ENCODE peak calls at places on chromosomes 13 and 19, in ten cellular contexts. M is AG04449, L is fibroblast of mammary gland, V is right atrium auricular region, I is kidney epithelial cell, Q is uterus, S is lung, X is psoas muscle, E is A673, U is GM12865. D is an unnamed sample.

GRCh38 chr13:28564030-28564429 is 69.1 kb upstream of the FLT1 start:
- DNase-seq in L (no peak), Q (no peak), I (no peak), X (no peak), U (no peak), S (peak), E (no peak), M (no peak), V (no peak), D (no peak)

GRCh38 chr19:17542042-17542441 is 13.4 kb upstream of the COLGALT1 start:
- DNase-seq in E (no peak), M (no peak), U (no peak), V (no peak), X (no peak), I (no peak), L (no peak), S (no peak), Q (no peak), D (no peak)

GRCh38 chr13:57633950-57634828 is 2.6 kb downstream of the PCDH17 start:
- DNase-seq in V (no peak), I (no peak), Q (no peak), E (no peak), L (no peak), X (no peak), U (no peak), S (no peak), M (no peak), D (peak)

GRCh38 chr19:42282036-42282762 is 13.1 kb downstream of the CIC start:
- DNase-seq in E (peak), X (no peak), V (no peak), U (no peak), S (no peak), L (peak), I (no peak), Q (no peak), M (no peak), D (peak)

GRCh38 chr19:313169-313987 is 22.2 kb upstream of the PLPP2 start:
- DNase-seq in E (no peak), U (no peak), L (no peak), X (no peak), V (no peak), Q (no peak), M (no peak), S (no peak), I (no peak), D (no peak)

GRCh38 chr19:19217110-19217509 is 5.4 kb downstream of the NCAN start:
- DNase-seq in I (no peak), L (peak), E (no peak), U (peak), M (no peak), S (no peak), X (no peak), Q (no peak), V (no peak), D (no peak)

GRCh38 chr13:79870766-79871165 is 389.8 kb downstream of the NDFIP2 start:
- DNase-seq in E (no peak), L (peak), Q (no peak), M (no peak), V (no peak), X (no peak), I (no peak), U (no peak), S (no peak), D (no peak)

GRCh38 chr19:35278578-35279284 is 3.6 kb upstream of the HAMP start:
- DNase-seq in U (no peak), X (no peak), I (no peak), L (no peak), E (no peak), M (no peak), Q (no peak), S (no peak), V (no peak), D (no peak)

GRCh38 chr13:44364601-44365000 is 9.0 kb upstream of the SERP2 start:
- DNase-seq in M (no peak), Q (no peak), L (peak), X (no peak), U (no peak), I (peak), V (no peak), E (no peak), S (no peak), D (no peak)

GRCh38 chr13:114174529-114174941 is 4.5 kb upstream of the CFAP97D2 start:
- DNase-seq in Q (no peak), E (peak), X (no peak), V (no peak), M (no peak), I (no peak), S (no peak), U (no peak), L (no peak), D (no peak)

GRCh38 chr19:53333071-53333465 is 481 bp upstream of the ZNF845 start:
- DNase-seq in S (peak), L (no peak), V (peak), E (no peak), U (peak), Q (peak), X (peak), I (no peak), M (no peak), D (peak)

GRCh38 chr19:3669616-3670257 is 30.5 kb downstream of the PIP5K1C start:
- DNase-seq in E (no peak), M (no peak), S (no peak), X (no peak), Q (peak), L (no peak), V (no peak), U (no peak), I (no peak), D (no peak)

GRCh38 chr19:6402834-6403608 is 10.1 kb upstream of the GTF2F1 start:
- DNase-seq in V (no peak), M (peak), E (peak), Q (no peak), S (no peak), L (peak), U (no peak), I (peak), X (no peak), D (no peak)

GRCh38 chr19:17385878-17386611 is 8.0 kb downstream of the CCDC194 start:
- DNase-seq in Q (peak), S (peak), U (peak), V (peak), L (peak), X (peak), I (no peak), M (no peak), E (peak), D (peak)

GRCh38 chr19:35903550-35904179 is 1.3 kb downstream of the HCST start:
- DNase-seq in X (peak), V (peak), Q (peak), I (peak), E (peak), S (peak), U (peak), M (peak), L (peak), D (peak)

DNA sequence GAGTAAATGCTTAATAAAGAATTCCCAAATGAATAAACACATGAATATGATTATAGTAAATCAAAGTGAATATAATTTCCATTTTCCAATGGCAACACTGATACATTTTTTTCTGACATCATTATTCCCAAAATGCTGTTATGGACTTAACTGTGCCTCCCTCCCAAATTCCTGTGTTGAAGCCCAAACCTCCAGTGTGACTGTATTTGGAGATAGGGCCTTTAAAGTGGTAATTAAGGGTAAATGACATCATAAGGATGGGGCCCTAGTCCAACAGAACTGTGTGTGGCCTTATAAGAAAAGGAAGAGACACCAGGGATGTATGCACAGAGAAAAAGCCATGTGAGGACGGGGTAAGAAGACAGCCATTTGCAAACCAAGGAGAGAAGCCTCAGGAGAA is 19.1 kb upstream of the CCNA1 start:
- DNase-seq in L (no peak), E (no peak), U (no peak), S (no peak), X (no peak), I (no peak), M (no peak), V (no peak), Q (no peak), D (no peak)
- H3K4me3 ChIP-seq in L (no peak), E (no peak), U (no peak), S (no peak), X (no peak), I (no peak), M (no peak), V (no peak), Q (no peak), D (no peak)

DNA sequence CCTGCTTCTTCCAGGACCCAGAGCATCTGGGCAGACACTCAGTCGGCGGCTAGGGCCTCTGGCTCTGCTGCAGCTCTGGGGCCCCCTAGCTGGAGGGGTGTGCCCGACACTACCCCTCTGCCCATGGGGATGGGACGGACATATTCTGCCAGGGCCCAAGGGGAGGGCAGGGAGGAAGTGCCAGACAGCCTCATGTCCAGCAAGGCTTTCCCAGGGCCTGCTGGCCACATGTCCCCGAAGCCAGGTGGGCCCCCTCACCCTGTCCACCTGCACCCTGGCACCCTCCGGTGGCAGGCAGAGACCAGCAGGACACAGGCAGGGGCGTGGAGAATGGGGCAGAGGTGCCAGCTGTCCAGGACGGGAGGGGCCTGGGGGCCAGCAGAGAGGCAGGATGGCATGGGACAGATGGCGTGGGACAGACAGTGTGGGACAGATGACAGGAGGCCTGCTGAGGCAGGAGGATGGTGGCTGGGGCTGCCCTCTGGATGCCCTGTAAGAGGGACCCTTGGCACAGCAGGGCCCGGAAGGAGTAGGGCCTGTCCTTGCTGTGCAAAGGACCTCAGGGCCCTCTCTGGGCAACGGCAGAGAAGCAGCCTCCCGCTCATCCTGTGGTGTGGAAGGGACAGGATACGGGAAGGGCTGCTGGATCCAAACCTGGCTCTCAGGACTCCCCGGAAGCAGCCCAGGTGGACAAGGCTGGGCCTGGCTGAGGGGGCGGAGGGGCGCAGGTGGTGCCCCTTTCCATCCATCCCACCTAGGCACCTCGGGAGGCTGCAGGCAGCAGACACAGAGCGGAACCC is 29.1 kb downstream of the CEBPG start:
- DNase-seq in U (no peak), I (no peak), X (no peak), Q (no peak), S (no peak), E (no peak), L (no peak), M (no peak), V (no peak), D (peak)
- TF ChIP-seq CTCF in U (no peak), I (peak), X (peak), Q (no peak), S (no peak), E (peak), L (no peak), M (no peak), V (peak), D (peak)

GRCh38 chr19:50909240-50910070 is 1.7 kb downstream of the KLK4 start:
- DNase-seq in M (no peak), E (peak), I (no peak), V (no peak), S (no peak), U (peak), Q (peak), L (peak), X (peak), D (peak)
- H3K4me3 ChIP-seq in M (no peak), E (peak), I (no peak), V (no peak), S (no peak), U (no peak), Q (no peak), L (no peak), X (no peak), D (peak)

DNA sequence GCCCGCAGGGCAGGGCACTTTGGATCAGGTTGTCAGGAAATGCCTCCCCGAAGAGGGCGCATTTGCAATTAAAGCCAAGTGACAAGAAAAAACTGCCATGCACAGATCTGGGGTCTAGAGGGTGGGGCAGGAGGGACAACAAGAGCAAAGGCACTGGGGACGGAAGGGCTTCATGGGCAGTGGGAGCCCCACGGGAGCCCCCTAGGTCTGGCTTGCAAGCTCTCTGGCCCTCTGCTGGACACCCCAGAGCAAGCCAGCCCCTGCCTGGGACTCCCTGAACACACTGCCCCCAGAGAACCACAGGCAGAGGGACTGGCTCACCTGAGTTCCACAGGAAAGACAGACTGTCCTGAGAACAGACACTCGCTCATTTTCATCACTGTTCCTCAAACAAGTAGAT is 30.2 kb upstream of the C19orf12 start:
- DNase-seq in S (no peak), L (no peak), M (no peak), U (no peak), E (no peak), Q (no peak), X (no peak), V (no peak), I (no peak), D (no peak)
- TF ChIP-seq CTCF in S (no peak), L (peak), M (peak), U (no peak), E (peak), Q (no peak), X (no peak), V (no peak), I (no peak), D (peak)

GRCh38 chr13:75870397-75870801 is 234.3 kb downstream of the LMO7 start:
- DNase-seq in M (no peak), S (no peak), V (no peak), U (peak), E (peak), Q (no peak), X (no peak), L (peak), I (no peak), D (no peak)
- H3K4me3 ChIP-seq in M (peak), S (no peak), V (peak), U (no peak), E (no peak), Q (peak), X (peak), L (peak), I (no peak), D (peak)

GRCh38 chr13:51912091-51912490 is 50.3 kb downstream of the CCDC70 start:
- DNase-seq in U (no peak), M (no peak), X (no peak), S (no peak), I (no peak), V (no peak), L (no peak), Q (no peak), E (no peak), D (no peak)
- TF ChIP-seq CTCF in U (no peak), M (no peak), X (no peak), S (no peak), I (peak), V (no peak), L (no peak), Q (no peak), E (no peak), D (peak)

GRCh38 chr13:47639716-47640447 is 361.2 kb downstream of the SUCLA2 start:
- DNase-seq in E (no peak), L (peak), X (no peak), M (no peak), I (no peak), Q (no peak), S (no peak), V (no peak), U (no peak), D (no peak)
- H3K4me3 ChIP-seq in E (no peak), L (no peak), X (no peak), M (no peak), I (no peak), Q (no peak), S (no peak), V (no peak), U (no peak), D (no peak)

DNA sequence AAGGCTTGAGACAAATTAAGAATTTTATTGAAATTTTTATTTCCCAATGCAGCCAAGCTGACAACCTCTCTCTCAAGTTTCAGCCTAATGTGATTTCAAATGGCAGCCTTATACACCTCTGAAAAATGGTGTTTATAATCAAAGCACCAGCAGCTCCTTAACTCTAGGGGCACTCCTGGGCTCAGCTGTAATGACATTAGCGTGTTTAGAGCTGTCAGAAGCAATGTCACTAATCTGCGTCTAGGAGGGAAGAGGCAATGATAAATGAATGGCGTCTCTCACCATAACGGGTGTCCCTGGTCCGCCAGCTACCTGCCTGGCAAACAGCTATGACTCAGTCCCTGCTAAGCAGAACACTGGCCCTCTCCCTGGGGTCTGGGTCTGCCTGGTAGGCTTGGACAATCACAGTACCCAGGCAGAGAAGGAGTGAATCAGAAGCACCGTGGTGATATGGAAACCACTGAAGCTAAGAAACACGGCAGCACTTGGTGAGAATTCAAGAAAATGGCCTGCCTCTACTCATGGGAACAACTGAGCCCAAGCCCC is 131.8 kb upstream of the VSTM2B start:
- DNase-seq in U (no peak), I (no peak), M (no peak), V (no peak), L (no peak), X (no peak), E (no peak), Q (no peak), S (no peak), D (peak)
- TF ChIP-seq CTCF in U (no peak), I (no peak), M (no peak), V (no peak), L (no peak), X (no peak), E (no peak), Q (no peak), S (no peak), D (peak)

DNA sequence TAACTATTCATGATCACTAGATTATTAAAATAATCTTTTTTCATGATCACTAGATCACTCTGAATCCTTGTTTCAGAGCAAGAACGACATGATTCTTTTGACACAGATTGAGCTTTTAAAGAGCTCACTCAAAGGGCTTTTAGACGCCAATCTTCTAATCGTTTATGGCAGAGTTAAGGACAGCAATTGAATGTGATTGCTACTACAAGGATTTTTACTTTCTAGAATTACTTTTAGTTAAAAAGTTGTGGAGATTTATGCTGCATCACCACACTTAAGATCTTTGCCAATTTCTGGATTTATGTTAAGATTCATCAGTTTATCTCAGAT is 1.3 kb downstream of the EXOSC8 start:
- DNase-seq in S (no peak), V (no peak), Q (no peak), M (no peak), U (no peak), I (no peak), X (no peak), L (no peak), E (no peak), D (no peak)
- H3K4me3 ChIP-seq in S (no peak), V (no peak), Q (no peak), M (no peak), U (peak), I (peak), X (peak), L (peak), E (peak), D (peak)

D was measured in BE2C.